ENCODE peak calls at places on chromosomes 7 and 10, in five cellular contexts. One of them, this sample, is unnamed. For H3K9me3, the result is how much of the 10 kb centered on the place peaks cover.

GRCh38 chr10:132889091-132889490 is 53.3 kb downstream of the CFAP46 start:
- DNase-seq in cardiac muscle cell: no peak
- DNase-seq in A549: peak
- DNase-seq in stomach: no peak
- DNase-seq in pancreas: no peak
- DNase-seq in this sample: peak

GRCh38 chr10:84341983-84342382 is 13.6 kb downstream of the CCSER2 start:
- DNase-seq in cardiac muscle cell: no peak
- DNase-seq in A549: no peak
- DNase-seq in stomach: no peak
- DNase-seq in pancreas: no peak
- DNase-seq in this sample: no peak

GRCh38 chr10:93068411-93069244 is 5.1 kb upstream of the CYP26A1 start:
- DNase-seq in cardiac muscle cell: peak
- DNase-seq in A549: peak
- DNase-seq in stomach: no peak
- DNase-seq in pancreas: no peak
- DNase-seq in this sample: no peak

GRCh38 chr10:72164617-72165016 is 51.2 kb upstream of the ANAPC16 start:
- DNase-seq in cardiac muscle cell: no peak
- DNase-seq in A549: no peak
- DNase-seq in stomach: no peak
- DNase-seq in pancreas: no peak
- DNase-seq in this sample: no peak

GRCh38 chr7:746074-747061 is 19.3 kb upstream of the PRKAR1B start:
- DNase-seq in cardiac muscle cell: no peak
- DNase-seq in A549: no peak
- DNase-seq in stomach: no peak
- DNase-seq in pancreas: peak
- DNase-seq in this sample: no peak

GRCh38 chr10:117246997-117247667 is 6.2 kb downstream of the SLC18A2 start:
- DNase-seq in cardiac muscle cell: no peak
- DNase-seq in A549: no peak
- DNase-seq in stomach: no peak
- DNase-seq in pancreas: no peak
- DNase-seq in this sample: no peak

GRCh38 chr7:135186261-135186540 is 15.7 kb upstream of the CYREN start:
- DNase-seq in cardiac muscle cell: no peak
- DNase-seq in A549: no peak
- DNase-seq in stomach: no peak
- DNase-seq in pancreas: no peak
- DNase-seq in this sample: no peak

GRCh38 chr10:60536529-60537114 is 146.9 kb upstream of the ANK3 start:
- DNase-seq in cardiac muscle cell: no peak
- DNase-seq in A549: peak
- DNase-seq in stomach: no peak
- DNase-seq in pancreas: no peak
- DNase-seq in this sample: no peak

GRCh38 chr7:78226059-78226658 is 427.6 kb downstream of the PHTF2 start:
- DNase-seq in cardiac muscle cell: no peak
- DNase-seq in A549: peak
- DNase-seq in stomach: peak
- DNase-seq in pancreas: no peak
- DNase-seq in this sample: no peak

GRCh38 chr7:47389923-47390630 is 191.8 kb downstream of the TNS3 start:
- DNase-seq in cardiac muscle cell: no peak
- DNase-seq in A549: no peak
- DNase-seq in stomach: peak
- DNase-seq in pancreas: no peak
- DNase-seq in this sample: no peak

GRCh38 chr10:131579251-131580071 is 267.9 kb upstream of the TCERG1L start:
- DNase-seq in cardiac muscle cell: no peak
- DNase-seq in A549: no peak
- DNase-seq in stomach: peak
- DNase-seq in pancreas: no peak
- DNase-seq in this sample: no peak
- H3K9me3 ChIP-seq in cardiac muscle cell: under half
- H3K9me3 ChIP-seq in A549: under half
- H3K9me3 ChIP-seq in stomach: under half
- H3K9me3 ChIP-seq in pancreas: under half
- H3K9me3 ChIP-seq in this sample: under half

GRCh38 chr7:52168085-52168484 is 851.5 kb upstream of the COBL start:
- DNase-seq in cardiac muscle cell: no peak
- DNase-seq in A549: peak
- DNase-seq in stomach: no peak
- DNase-seq in pancreas: no peak
- DNase-seq in this sample: no peak
- H3K9me3 ChIP-seq in cardiac muscle cell: under half
- H3K9me3 ChIP-seq in A549: under half
- H3K9me3 ChIP-seq in stomach: under half
- H3K9me3 ChIP-seq in pancreas: under half
- H3K9me3 ChIP-seq in this sample: under half

GRCh38 chr10:118745056-118745455 is 9.7 kb downstream of the CACUL1 start:
- DNase-seq in cardiac muscle cell: no peak
- DNase-seq in A549: no peak
- DNase-seq in stomach: no peak
- DNase-seq in pancreas: no peak
- DNase-seq in this sample: no peak
- H3K9me3 ChIP-seq in cardiac muscle cell: under half
- H3K9me3 ChIP-seq in A549: under half
- H3K9me3 ChIP-seq in stomach: under half
- H3K9me3 ChIP-seq in pancreas: under half
- H3K9me3 ChIP-seq in this sample: under half

GRCh38 chr7:157779206-157779605 is 442.4 kb downstream of the DNAJB6 start:
- DNase-seq in cardiac muscle cell: no peak
- DNase-seq in A549: no peak
- DNase-seq in stomach: no peak
- DNase-seq in pancreas: no peak
- DNase-seq in this sample: no peak
- H3K9me3 ChIP-seq in cardiac muscle cell: under half
- H3K9me3 ChIP-seq in A549: under half
- H3K9me3 ChIP-seq in stomach: under half
- H3K9me3 ChIP-seq in pancreas: under half
- H3K9me3 ChIP-seq in this sample: under half

DNA sequence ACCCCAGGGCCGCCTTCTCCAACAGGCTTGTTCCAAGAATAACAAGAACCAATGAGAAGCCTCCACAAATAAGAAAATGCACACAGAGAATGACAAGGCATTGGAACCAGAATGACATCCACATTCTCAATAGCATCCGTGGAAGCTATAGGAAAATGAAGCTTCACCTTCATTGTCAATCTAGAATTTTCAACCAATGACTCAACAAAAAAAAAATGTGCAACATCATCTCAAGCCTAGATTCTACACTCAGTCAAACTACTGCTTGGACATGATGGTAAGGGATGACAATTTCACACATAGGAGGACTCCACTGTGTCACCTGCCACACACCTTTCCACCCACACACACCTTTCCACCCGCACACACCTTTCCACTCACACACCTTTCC is 50.3 kb upstream of the PPP2R2D start:
- DNase-seq in cardiac muscle cell: no peak
- DNase-seq in A549: no peak
- DNase-seq in stomach: no peak
- DNase-seq in pancreas: no peak
- DNase-seq in this sample: no peak
- H3K9me3 ChIP-seq in cardiac muscle cell: under half
- H3K9me3 ChIP-seq in A549: under half
- H3K9me3 ChIP-seq in stomach: under half
- H3K9me3 ChIP-seq in pancreas: under half
- H3K9me3 ChIP-seq in this sample: under half

DNA sequence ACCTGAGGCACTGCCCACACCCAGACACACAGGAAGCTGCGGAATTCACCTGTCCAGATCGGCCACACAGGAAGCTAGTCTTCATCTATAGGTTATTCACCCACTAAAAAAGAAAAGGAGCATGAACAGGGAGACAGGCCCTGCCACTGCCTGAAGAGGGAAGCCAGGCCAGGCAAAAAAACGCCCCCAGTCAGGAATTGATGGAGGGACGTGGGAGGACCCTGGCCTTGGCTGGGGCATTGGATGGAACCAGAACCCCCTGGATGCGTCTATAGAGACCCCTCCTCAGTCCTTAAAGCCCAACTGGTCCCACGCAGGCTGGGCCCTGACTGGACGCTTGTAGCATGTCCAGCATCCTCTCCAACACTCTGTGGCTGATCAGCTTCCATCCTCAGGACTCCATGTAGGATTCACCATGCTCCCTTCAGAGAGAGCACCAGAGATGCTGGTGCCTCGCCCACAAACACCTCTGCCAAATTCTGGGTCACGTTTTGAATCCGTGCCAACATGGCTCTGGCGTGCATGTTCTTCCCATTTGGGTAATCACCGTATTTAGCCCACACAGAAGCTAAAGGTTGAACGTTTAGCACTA is 259.3 kb upstream of the TCERG1L start:
- DNase-seq in cardiac muscle cell: no peak
- DNase-seq in A549: no peak
- DNase-seq in stomach: peak
- DNase-seq in pancreas: no peak
- DNase-seq in this sample: no peak
- H3K9me3 ChIP-seq in cardiac muscle cell: under half
- H3K9me3 ChIP-seq in A549: under half
- H3K9me3 ChIP-seq in stomach: under half
- H3K9me3 ChIP-seq in pancreas: under half
- H3K9me3 ChIP-seq in this sample: under half

DNA sequence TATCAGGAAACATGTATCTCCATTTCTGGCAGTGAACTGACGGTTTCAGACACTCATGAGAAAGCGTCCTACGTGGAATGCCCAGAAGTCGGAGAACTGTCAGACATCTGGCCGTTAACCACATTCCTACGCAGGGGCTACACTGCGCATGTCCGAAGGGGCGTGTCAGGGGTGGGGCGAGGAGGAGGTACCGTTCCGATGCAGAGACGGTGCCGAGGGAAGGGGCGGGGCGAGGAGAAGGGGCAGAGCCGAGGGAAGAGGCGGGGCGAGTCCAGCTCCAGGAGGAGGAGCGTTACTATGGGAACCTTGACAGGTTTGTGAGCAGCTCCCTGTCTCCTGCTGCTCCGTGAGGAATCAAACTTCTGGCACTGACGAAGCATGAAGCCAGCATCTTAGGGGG is 366.9 kb upstream of the NUPR2 start:
- DNase-seq in cardiac muscle cell: no peak
- DNase-seq in A549: no peak
- DNase-seq in stomach: no peak
- DNase-seq in pancreas: no peak
- DNase-seq in this sample: no peak
- H3K9me3 ChIP-seq in cardiac muscle cell: under half
- H3K9me3 ChIP-seq in A549: under half
- H3K9me3 ChIP-seq in stomach: half or more
- H3K9me3 ChIP-seq in pancreas: under half
- H3K9me3 ChIP-seq in this sample: under half

GRCh38 chr10:22027666-22028238 is 24.2 kb upstream of the DNAJC1 start:
- DNase-seq in cardiac muscle cell: no peak
- DNase-seq in A549: no peak
- DNase-seq in stomach: no peak
- DNase-seq in pancreas: no peak
- DNase-seq in this sample: no peak

GRCh38 chr10:22017283-22018020 is 13.9 kb upstream of the DNAJC1 start:
- DNase-seq in cardiac muscle cell: no peak
- DNase-seq in A549: no peak
- DNase-seq in stomach: no peak
- DNase-seq in pancreas: no peak
- DNase-seq in this sample: no peak

GRCh38 chr10:22023508-22023907 is 20.0 kb upstream of the DNAJC1 start:
- DNase-seq in cardiac muscle cell: no peak
- DNase-seq in A549: no peak
- DNase-seq in stomach: no peak
- DNase-seq in pancreas: no peak
- DNase-seq in this sample: no peak

GRCh38 chr10:22026287-22026686 is 22.8 kb upstream of the DNAJC1 start:
- DNase-seq in cardiac muscle cell: no peak
- DNase-seq in A549: no peak
- DNase-seq in stomach: no peak
- DNase-seq in pancreas: no peak
- DNase-seq in this sample: no peak

DNA sequence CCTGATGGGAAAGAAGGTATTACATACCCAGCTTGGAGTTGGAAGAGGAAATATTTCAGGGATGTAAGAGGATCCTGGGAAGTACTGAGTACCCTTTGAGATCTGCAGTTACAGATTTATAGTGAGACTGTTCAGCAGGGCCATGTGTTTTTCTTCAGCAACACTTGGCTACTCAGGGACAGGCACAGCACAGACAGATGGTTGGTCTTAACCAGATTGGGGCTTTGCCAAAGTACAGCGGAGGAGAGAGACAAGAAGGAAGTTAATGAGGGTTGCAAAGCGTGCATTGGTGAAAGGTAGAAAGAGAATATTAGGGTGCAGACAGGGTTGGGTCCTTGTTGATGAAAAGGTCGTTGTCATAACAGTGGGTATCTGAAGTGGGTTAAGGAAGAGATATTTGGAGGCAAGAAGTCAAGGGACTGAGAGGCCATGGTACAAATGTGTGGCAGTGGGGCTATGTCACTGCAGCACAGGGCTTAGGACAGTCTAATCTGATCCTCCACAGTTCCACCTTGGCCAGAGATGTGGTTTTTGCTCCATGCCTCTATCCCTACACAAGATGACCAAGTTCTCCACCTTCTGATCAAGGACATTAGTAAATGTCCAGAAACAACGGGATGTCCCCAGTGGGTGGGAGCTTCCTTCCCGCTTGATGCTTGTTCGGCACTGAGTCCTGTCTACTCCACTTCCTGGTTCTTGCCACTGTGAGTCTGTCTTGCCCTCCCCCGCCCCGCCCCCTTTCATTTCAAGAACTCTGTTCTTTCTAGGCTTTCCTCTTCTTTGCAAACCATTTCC is 18.9 kb upstream of the DNAJC1 start:
- DNase-seq in cardiac muscle cell: peak
- DNase-seq in A549: no peak
- DNase-seq in stomach: no peak
- DNase-seq in pancreas: no peak
- DNase-seq in this sample: peak
- H3K9me3 ChIP-seq in cardiac muscle cell: under half
- H3K9me3 ChIP-seq in A549: under half
- H3K9me3 ChIP-seq in stomach: under half
- H3K9me3 ChIP-seq in pancreas: under half
- H3K9me3 ChIP-seq in this sample: under half

This sample was measured in T-helper 17 cell.